ENCODE peak calls at places on chromosomes 6 and 20, in four cellular contexts. C is CD8-positive, alpha-beta T cell; I is fibroblast of the aortic adventitia; E is testis. G is an unnamed sample.

GRCh38 chr6:15329154-15329781 is 83.4 kb downstream of the JARID2 start:
- DNase-seq in C (no peak), I (peak; percentile 97), E (peak; percentile 45), G (no peak)

GRCh38 chr6:80382796-80383195 is 276.3 kb downstream of the BCKDHB start:
- DNase-seq in C (no peak), I (peak; percentile 36), E (no peak), G (no peak)

GRCh38 chr6:65123516-65123915 is 583.5 kb downstream of the EYS start:
- DNase-seq in C (no peak), I (no peak), E (no peak), G (no peak)

GRCh38 chr20:14234666-14235295 is 102.6 kb downstream of the FLRT3 start:
- DNase-seq in C (no peak), I (peak; percentile 73), E (no peak), G (no peak)

GRCh38 chr6:6881438-6882267 is 226.1 kb upstream of the RREB1 start:
- DNase-seq in C (no peak), I (peak; percentile 10), E (no peak), G (no peak)

GRCh38 chr6:104710543-104711335 is 149.0 kb downstream of the HACE1 start:
- DNase-seq in C (no peak), I (no peak), E (no peak), G (no peak)

GRCh38 chr6:112272799-112273198 is 18.4 kb upstream of the LAMA4 start:
- DNase-seq in C (no peak), I (no peak), E (no peak), G (no peak)

GRCh38 chr6:88983532-88983931 is 20.1 kb upstream of the RNGTT start:
- DNase-seq in C (no peak), I (peak; percentile 68), E (peak; percentile 43), G (no peak)

GRCh38 chr6:168284187-168284586 is 35.4 kb downstream of the DACT2 start:
- DNase-seq in C (no peak), I (no peak), E (no peak), G (no peak)

GRCh38 chr20:9573598-9573997 is 59.2 kb downstream of the LAMP5 start:
- DNase-seq in C (no peak), I (no peak), E (no peak), G (no peak)

GRCh38 chr6:13454286-13455221 is 32.8 kb downstream of the GFOD1 start:
- DNase-seq in C (peak; percentile 53), I (peak; percentile 25), E (peak; percentile 27), G (no peak)

GRCh38 chr6:34475167-34476047 is 9.5 kb downstream of the PACSIN1 start:
- DNase-seq in C (no peak), I (no peak), E (no peak), G (no peak)

GRCh38 chr6:142374090-142374783 is 72.4 kb downstream of the ADGRG6 start:
- DNase-seq in C (no peak), I (no peak), E (no peak), G (no peak)

GRCh38 chr20:44079291-44079690 is 107.7 kb downstream of the JPH2 start:
- DNase-seq in C (no peak), I (no peak), E (no peak), G (no peak)

GRCh38 chr6:170153436-170154319 is 137.2 kb downstream of the DLL1 start:
- DNase-seq in C (no peak), I (no peak), E (no peak), G (no peak)

GRCh38 chr20:18466574-18466893 is 296 bp downstream of the DZANK1 start:
- DNase-seq in C (no peak), I (no peak), E (no peak), G (no peak)

GRCh38 chr6:170473226-170473789 is 79.8 kb downstream of the PSMB1 start:
- DNase-seq in C (no peak), I (no peak), E (no peak), G (no peak)

GRCh38 chr6:19995575-19996257 is 158.5 kb downstream of the ID4 start:
- DNase-seq in C (no peak), I (no peak), E (no peak), G (no peak)

GRCh38 chr6:77688641-77689040 is 35.8 kb downstream of the MEI4 start:
- DNase-seq in C (no peak), I (no peak), E (no peak), G (no peak)

DNA sequence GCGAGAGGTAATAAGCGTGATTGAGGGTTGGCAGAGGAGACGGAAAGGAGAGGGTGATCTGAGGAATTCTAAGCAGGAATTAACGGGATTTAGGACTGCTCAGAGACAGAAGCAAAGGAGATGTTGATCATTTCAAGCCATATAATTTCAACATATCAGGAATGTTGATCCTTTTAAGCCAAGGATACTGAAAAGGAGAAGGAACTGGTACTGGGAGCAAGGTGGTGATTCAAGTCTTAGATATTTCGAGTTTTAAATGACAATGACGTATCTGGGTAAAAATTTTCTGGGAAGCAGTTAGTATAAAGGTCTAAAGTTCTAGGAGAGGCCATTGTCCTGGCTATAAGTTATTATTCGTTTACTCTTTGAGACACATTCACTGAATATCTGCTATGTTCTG is 91.3 kb upstream of the OGFRL1 start:
- DNase-seq in C (no peak), I (peak; percentile 41), E (no peak), G (no peak)
- H3K4me3 ChIP-seq in C (no peak overlapping the region), I (no peak overlapping the region), E (no peak overlapping the region), G (no peak overlapping the region)

GRCh38 chr6:160692369-160692959 is 9.6 kb upstream of the PLG start:
- DNase-seq in C (no peak), I (no peak), E (no peak), G (no peak)
- TF ChIP-seq CTCF in C (no peak), I (no peak), E (no peak), G (no peak)

DNA sequence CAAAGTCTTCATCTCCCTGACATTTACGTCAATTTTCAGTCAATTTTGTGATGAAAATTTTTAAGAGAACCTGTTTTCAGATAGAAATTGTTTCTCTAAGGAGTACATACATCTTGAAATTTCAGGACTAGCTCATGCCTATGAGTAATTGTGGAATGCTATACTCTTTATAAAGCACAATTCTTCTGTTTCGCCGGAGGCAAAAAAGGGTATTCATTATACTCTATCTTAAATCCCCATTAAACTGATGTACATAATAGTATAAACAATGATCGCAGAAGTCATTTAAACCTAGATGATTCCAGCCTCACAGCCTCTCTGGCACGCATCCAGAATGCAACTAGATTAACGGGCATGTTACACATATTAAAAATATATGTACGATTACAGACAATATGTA is 62.6 kb downstream of the NRSN1 start:
- DNase-seq in C (no peak), I (no peak), E (no peak), G (no peak)
- H3K4me3 ChIP-seq in C (no peak overlapping the region), I (no peak overlapping the region), E (no peak overlapping the region), G (no peak overlapping the region)

DNA sequence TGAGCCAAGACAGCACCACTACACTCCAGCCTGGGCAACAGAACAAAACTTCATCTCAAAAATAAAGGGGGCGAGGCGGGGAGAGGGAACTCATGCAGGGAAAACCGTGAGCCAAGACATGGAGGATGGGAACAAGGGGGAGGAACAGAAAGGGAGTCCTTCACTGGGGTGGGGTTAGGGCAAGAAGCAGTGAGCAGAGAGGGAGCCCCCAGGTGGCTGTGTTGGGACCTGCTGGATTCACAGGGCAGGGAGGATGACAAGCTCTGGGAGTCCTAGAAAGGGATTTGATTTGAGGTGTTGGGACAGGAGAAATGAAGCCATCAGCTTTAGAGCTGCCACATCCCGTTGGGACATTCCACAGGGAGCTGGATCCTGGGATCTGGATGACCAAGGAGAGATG is 90.6 kb upstream of the TOP1 start:
- DNase-seq in C (no peak), I (no peak), E (no peak), G (no peak)
- TF ChIP-seq CTCF in C (no peak), I (peak; percentile 12), E (no peak), G (no peak)

DNA sequence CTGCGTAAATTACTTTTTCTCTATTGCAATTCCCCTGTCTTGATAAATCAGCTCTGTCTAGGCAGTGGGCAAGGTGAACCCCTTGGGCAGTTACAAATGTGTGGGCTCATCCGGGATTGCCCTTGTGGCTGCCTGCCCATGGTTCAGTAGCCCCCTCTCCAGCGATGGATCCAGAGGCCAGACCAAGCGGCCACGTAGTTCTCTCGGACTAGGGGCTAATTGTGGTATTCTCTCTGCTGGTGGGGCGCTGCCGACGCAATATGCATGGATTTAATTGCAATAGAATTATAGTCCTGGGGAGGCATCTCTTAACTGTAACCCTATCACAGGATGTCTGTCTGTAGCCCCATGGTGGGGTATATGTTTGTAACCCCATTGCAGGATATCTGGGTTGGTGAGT is 64.3 kb upstream of the UNC93A start:
- DNase-seq in C (no peak), I (no peak), E (no peak), G (no peak)
- H3K4me3 ChIP-seq in C (no peak overlapping the region), I (no peak overlapping the region), E (no peak overlapping the region), G (no peak overlapping the region)

DNA sequence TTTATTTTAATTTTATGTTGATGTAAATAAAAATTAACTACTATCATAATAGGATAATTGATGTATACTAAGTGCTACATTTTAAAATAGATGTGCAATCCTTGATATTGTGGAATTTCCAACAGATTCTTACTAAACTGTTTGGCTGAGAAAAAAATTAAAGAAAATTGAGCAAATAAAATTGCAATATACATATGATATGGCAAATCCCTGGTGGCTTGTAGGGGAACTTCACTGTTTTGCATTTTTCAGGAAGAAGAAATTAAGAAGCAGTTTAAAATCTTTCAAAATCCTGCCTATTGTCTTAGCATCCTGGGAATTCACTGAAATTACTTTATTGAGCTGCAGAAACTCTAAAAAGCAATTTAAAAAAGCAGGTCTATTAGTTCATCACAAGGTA is 191.4 kb upstream of the ADGRB3 start:
- DNase-seq in C (no peak), I (no peak), E (no peak), G (no peak)
- TF ChIP-seq CTCF in C (no peak), I (peak; percentile 39), E (no peak), G (no peak)

G was measured in LNCaP clone FGC.